ENCODE peak calls at places on chromosome 17, in ten cellular contexts. One of them, this sample, is unnamed.

GRCh38 chr17:2990396-2990795 is 73.0 kb downstream of the OR1D5 start:
- DNase-seq in cardiac muscle cell: no peak
- DNase-seq in astrocyte of the cerebellum: no peak
- DNase-seq in mucosa of descending colon: no peak
- DNase-seq in fibroblast of pulmonary artery: no peak
- DNase-seq in tibial nerve: no peak
- DNase-seq in esophagus squamous epithelium: no peak
- DNase-seq in A673: no peak
- DNase-seq in neural progenitor cell: no peak
- DNase-seq in lower lobe of right lung: no peak
- DNase-seq in this sample: no peak

GRCh38 chr17:60729854-60730253 is 52.2 kb downstream of the BCAS3 start:
- DNase-seq in fibroblast of pulmonary artery: peak
- DNase-seq in tibial nerve: no peak
- DNase-seq in astrocyte of the cerebellum: no peak
- DNase-seq in neural progenitor cell: no peak
- DNase-seq in A673: no peak
- DNase-seq in mucosa of descending colon: no peak
- DNase-seq in cardiac muscle cell: no peak
- DNase-seq in esophagus squamous epithelium: no peak
- DNase-seq in lower lobe of right lung: no peak
- DNase-seq in this sample: no peak

GRCh38 chr17:58043221-58044181 is 36.5 kb upstream of the SRSF1 start:
- DNase-seq in cardiac muscle cell: no peak
- DNase-seq in tibial nerve: no peak
- DNase-seq in lower lobe of right lung: no peak
- DNase-seq in fibroblast of pulmonary artery: no peak
- DNase-seq in neural progenitor cell: no peak
- DNase-seq in astrocyte of the cerebellum: no peak
- DNase-seq in mucosa of descending colon: no peak
- DNase-seq in esophagus squamous epithelium: no peak
- DNase-seq in A673: no peak
- DNase-seq in this sample: no peak

GRCh38 chr17:73551144-73551543 is 93.1 kb downstream of the SDK2 start:
- DNase-seq in esophagus squamous epithelium: no peak
- DNase-seq in lower lobe of right lung: no peak
- DNase-seq in neural progenitor cell: no peak
- DNase-seq in tibial nerve: no peak
- DNase-seq in mucosa of descending colon: no peak
- DNase-seq in astrocyte of the cerebellum: no peak
- DNase-seq in A673: no peak
- DNase-seq in fibroblast of pulmonary artery: no peak
- DNase-seq in cardiac muscle cell: no peak
- DNase-seq in this sample: no peak

GRCh38 chr17:64041912-64042311 is 21.5 kb upstream of the ICAM2 start:
- DNase-seq in cardiac muscle cell: no peak
- DNase-seq in esophagus squamous epithelium: no peak
- DNase-seq in neural progenitor cell: no peak
- DNase-seq in astrocyte of the cerebellum: no peak
- DNase-seq in lower lobe of right lung: no peak
- DNase-seq in fibroblast of pulmonary artery: no peak
- DNase-seq in tibial nerve: no peak
- DNase-seq in mucosa of descending colon: no peak
- DNase-seq in A673: no peak
- DNase-seq in this sample: no peak

GRCh38 chr17:57913576-57914273 is 41.5 kb downstream of the CUEDC1 start:
- DNase-seq in esophagus squamous epithelium: no peak
- DNase-seq in mucosa of descending colon: no peak
- DNase-seq in astrocyte of the cerebellum: no peak
- DNase-seq in lower lobe of right lung: no peak
- DNase-seq in A673: no peak
- DNase-seq in tibial nerve: no peak
- DNase-seq in fibroblast of pulmonary artery: no peak
- DNase-seq in cardiac muscle cell: peak
- DNase-seq in neural progenitor cell: no peak
- DNase-seq in this sample: no peak

GRCh38 chr17:62194401-62194800 is 129.3 kb upstream of the MED13 start:
- DNase-seq in tibial nerve: no peak
- DNase-seq in A673: peak
- DNase-seq in esophagus squamous epithelium: no peak
- DNase-seq in lower lobe of right lung: no peak
- DNase-seq in cardiac muscle cell: no peak
- DNase-seq in mucosa of descending colon: no peak
- DNase-seq in astrocyte of the cerebellum: no peak
- DNase-seq in neural progenitor cell: no peak
- DNase-seq in fibroblast of pulmonary artery: no peak
- DNase-seq in this sample: no peak

GRCh38 chr17:41547378-41547841 is 19.3 kb upstream of the KRT19 start:
- DNase-seq in astrocyte of the cerebellum: no peak
- DNase-seq in lower lobe of right lung: no peak
- DNase-seq in esophagus squamous epithelium: no peak
- DNase-seq in neural progenitor cell: peak
- DNase-seq in A673: no peak
- DNase-seq in cardiac muscle cell: peak
- DNase-seq in tibial nerve: no peak
- DNase-seq in mucosa of descending colon: no peak
- DNase-seq in fibroblast of pulmonary artery: peak
- DNase-seq in this sample: no peak

DNA sequence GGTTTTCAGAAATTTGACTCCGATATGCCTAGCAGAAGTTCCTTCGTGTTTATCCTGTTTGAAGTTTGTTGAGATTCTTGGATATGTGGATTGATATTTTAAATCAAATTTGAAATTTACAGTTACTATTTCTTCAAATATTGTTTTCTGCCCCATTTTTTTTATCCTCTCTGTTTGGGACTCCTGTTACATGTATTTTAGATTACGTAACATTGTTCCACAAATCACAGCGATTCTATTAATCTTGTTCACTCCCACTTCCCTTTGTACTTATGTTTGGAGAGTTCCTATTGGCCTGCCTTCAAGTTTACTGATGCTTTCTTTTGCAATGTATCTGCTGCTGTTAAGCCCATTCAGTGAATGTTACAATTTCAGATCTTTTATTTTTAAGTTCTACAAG is 288.4 kb upstream of the TNRC6C start:
- DNase-seq in A673: peak
- DNase-seq in neural progenitor cell: no peak
- DNase-seq in astrocyte of the cerebellum: no peak
- DNase-seq in esophagus squamous epithelium: no peak
- DNase-seq in cardiac muscle cell: peak
- DNase-seq in tibial nerve: no peak
- DNase-seq in mucosa of descending colon: no peak
- DNase-seq in fibroblast of pulmonary artery: peak
- DNase-seq in lower lobe of right lung: no peak
- DNase-seq in this sample: no peak
- H3K4me3 ChIP-seq in A673: no peak
- H3K4me3 ChIP-seq in neural progenitor cell: no peak
- H3K4me3 ChIP-seq in astrocyte of the cerebellum: no peak
- H3K4me3 ChIP-seq in esophagus squamous epithelium: no peak
- H3K4me3 ChIP-seq in cardiac muscle cell: no peak
- H3K4me3 ChIP-seq in tibial nerve: no peak
- H3K4me3 ChIP-seq in mucosa of descending colon: no peak
- H3K4me3 ChIP-seq in fibroblast of pulmonary artery: no peak
- H3K4me3 ChIP-seq in lower lobe of right lung: no peak
- H3K4me3 ChIP-seq in this sample: no peak

DNA sequence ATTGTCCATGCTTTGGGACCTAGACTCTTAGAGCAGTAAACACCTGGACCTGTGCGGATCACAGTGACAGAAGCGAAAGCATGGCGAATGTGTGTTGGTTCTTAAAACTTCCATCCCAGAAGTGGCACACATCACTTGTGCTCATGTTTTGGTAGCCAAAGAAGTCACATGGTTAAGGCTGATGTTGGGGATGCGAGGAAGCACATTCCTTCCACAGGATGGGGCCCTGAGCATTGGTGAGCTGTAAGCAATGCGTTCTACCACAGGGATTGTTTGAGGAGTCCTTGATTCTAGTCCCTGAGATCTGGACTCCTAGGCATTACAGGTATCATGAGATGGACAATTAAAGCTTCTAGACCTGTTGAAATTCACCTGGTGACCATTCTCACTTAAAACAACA is 375.9 kb downstream of the UTP18 start:
- DNase-seq in fibroblast of pulmonary artery: no peak
- DNase-seq in A673: no peak
- DNase-seq in astrocyte of the cerebellum: no peak
- DNase-seq in neural progenitor cell: peak
- DNase-seq in mucosa of descending colon: no peak
- DNase-seq in tibial nerve: no peak
- DNase-seq in lower lobe of right lung: no peak
- DNase-seq in cardiac muscle cell: no peak
- DNase-seq in esophagus squamous epithelium: no peak
- DNase-seq in this sample: no peak
- TF ChIP-seq CTCF in fibroblast of pulmonary artery: no peak
- TF ChIP-seq CTCF in A673: no peak
- TF ChIP-seq CTCF in astrocyte of the cerebellum: no peak
- TF ChIP-seq CTCF in neural progenitor cell: peak
- TF ChIP-seq CTCF in mucosa of descending colon: no peak
- TF ChIP-seq CTCF in tibial nerve: no peak
- TF ChIP-seq CTCF in lower lobe of right lung: no peak
- TF ChIP-seq CTCF in cardiac muscle cell: no peak
- TF ChIP-seq CTCF in esophagus squamous epithelium: no peak
- TF ChIP-seq CTCF in this sample: no peak

GRCh38 chr17:49899588-49899987 is 51.7 kb upstream of the TAC4 start:
- DNase-seq in mucosa of descending colon: no peak
- DNase-seq in neural progenitor cell: no peak
- DNase-seq in astrocyte of the cerebellum: no peak
- DNase-seq in fibroblast of pulmonary artery: no peak
- DNase-seq in A673: no peak
- DNase-seq in tibial nerve: no peak
- DNase-seq in lower lobe of right lung: no peak
- DNase-seq in esophagus squamous epithelium: no peak
- DNase-seq in cardiac muscle cell: no peak
- DNase-seq in this sample: no peak

GRCh38 chr17:49898547-49899490 is 51.0 kb upstream of the TAC4 start:
- DNase-seq in tibial nerve: no peak
- DNase-seq in cardiac muscle cell: no peak
- DNase-seq in mucosa of descending colon: no peak
- DNase-seq in esophagus squamous epithelium: no peak
- DNase-seq in fibroblast of pulmonary artery: peak
- DNase-seq in astrocyte of the cerebellum: no peak
- DNase-seq in lower lobe of right lung: no peak
- DNase-seq in A673: no peak
- DNase-seq in neural progenitor cell: peak
- DNase-seq in this sample: no peak

GRCh38 chr17:49904904-49905303 is 57.0 kb upstream of the TAC4 start:
- DNase-seq in cardiac muscle cell: no peak
- DNase-seq in astrocyte of the cerebellum: no peak
- DNase-seq in A673: no peak
- DNase-seq in lower lobe of right lung: no peak
- DNase-seq in neural progenitor cell: no peak
- DNase-seq in tibial nerve: no peak
- DNase-seq in esophagus squamous epithelium: no peak
- DNase-seq in mucosa of descending colon: no peak
- DNase-seq in fibroblast of pulmonary artery: no peak
- DNase-seq in this sample: no peak

GRCh38 chr17:49903523-49903922 is 55.7 kb upstream of the TAC4 start:
- DNase-seq in mucosa of descending colon: no peak
- DNase-seq in neural progenitor cell: no peak
- DNase-seq in astrocyte of the cerebellum: no peak
- DNase-seq in A673: no peak
- DNase-seq in fibroblast of pulmonary artery: no peak
- DNase-seq in lower lobe of right lung: no peak
- DNase-seq in esophagus squamous epithelium: no peak
- DNase-seq in cardiac muscle cell: no peak
- DNase-seq in tibial nerve: no peak
- DNase-seq in this sample: no peak

GRCh38 chr17:49901460-49902331 is 53.8 kb upstream of the TAC4 start:
- DNase-seq in fibroblast of pulmonary artery: no peak
- DNase-seq in tibial nerve: no peak
- DNase-seq in cardiac muscle cell: no peak
- DNase-seq in astrocyte of the cerebellum: no peak
- DNase-seq in mucosa of descending colon: no peak
- DNase-seq in neural progenitor cell: peak
- DNase-seq in A673: no peak
- DNase-seq in lower lobe of right lung: peak
- DNase-seq in esophagus squamous epithelium: no peak
- DNase-seq in this sample: no peak
- H3K4me3 ChIP-seq in fibroblast of pulmonary artery: no peak
- H3K4me3 ChIP-seq in tibial nerve: no peak
- H3K4me3 ChIP-seq in cardiac muscle cell: no peak
- H3K4me3 ChIP-seq in astrocyte of the cerebellum: no peak
- H3K4me3 ChIP-seq in mucosa of descending colon: no peak
- H3K4me3 ChIP-seq in neural progenitor cell: peak
- H3K4me3 ChIP-seq in A673: peak
- H3K4me3 ChIP-seq in lower lobe of right lung: no peak
- H3K4me3 ChIP-seq in esophagus squamous epithelium: peak
- H3K4me3 ChIP-seq in this sample: no peak

GRCh38 chr17:35103271-35103670 is 16.4 kb downstream of the RAD51D start:
- DNase-seq in lower lobe of right lung: no peak
- DNase-seq in tibial nerve: no peak
- DNase-seq in mucosa of descending colon: no peak
- DNase-seq in fibroblast of pulmonary artery: no peak
- DNase-seq in astrocyte of the cerebellum: no peak
- DNase-seq in esophagus squamous epithelium: no peak
- DNase-seq in neural progenitor cell: no peak
- DNase-seq in A673: no peak
- DNase-seq in cardiac muscle cell: no peak
- DNase-seq in this sample: no peak

GRCh38 chr17:35099929-35100328 is 19.7 kb downstream of the RAD51D start:
- DNase-seq in cardiac muscle cell: no peak
- DNase-seq in astrocyte of the cerebellum: no peak
- DNase-seq in A673: no peak
- DNase-seq in lower lobe of right lung: no peak
- DNase-seq in neural progenitor cell: no peak
- DNase-seq in tibial nerve: no peak
- DNase-seq in fibroblast of pulmonary artery: no peak
- DNase-seq in esophagus squamous epithelium: no peak
- DNase-seq in mucosa of descending colon: no peak
- DNase-seq in this sample: no peak

GRCh38 chr17:35104844-35105450 is 14.7 kb downstream of the RAD51D start:
- DNase-seq in neural progenitor cell: no peak
- DNase-seq in tibial nerve: no peak
- DNase-seq in esophagus squamous epithelium: no peak
- DNase-seq in astrocyte of the cerebellum: no peak
- DNase-seq in A673: no peak
- DNase-seq in fibroblast of pulmonary artery: no peak
- DNase-seq in mucosa of descending colon: no peak
- DNase-seq in lower lobe of right lung: no peak
- DNase-seq in cardiac muscle cell: no peak
- DNase-seq in this sample: no peak

GRCh38 chr17:35101036-35101435 is 18.6 kb downstream of the RAD51D start:
- DNase-seq in A673: no peak
- DNase-seq in cardiac muscle cell: no peak
- DNase-seq in mucosa of descending colon: no peak
- DNase-seq in tibial nerve: no peak
- DNase-seq in lower lobe of right lung: no peak
- DNase-seq in neural progenitor cell: no peak
- DNase-seq in astrocyte of the cerebellum: no peak
- DNase-seq in esophagus squamous epithelium: no peak
- DNase-seq in fibroblast of pulmonary artery: no peak
- DNase-seq in this sample: no peak

DNA sequence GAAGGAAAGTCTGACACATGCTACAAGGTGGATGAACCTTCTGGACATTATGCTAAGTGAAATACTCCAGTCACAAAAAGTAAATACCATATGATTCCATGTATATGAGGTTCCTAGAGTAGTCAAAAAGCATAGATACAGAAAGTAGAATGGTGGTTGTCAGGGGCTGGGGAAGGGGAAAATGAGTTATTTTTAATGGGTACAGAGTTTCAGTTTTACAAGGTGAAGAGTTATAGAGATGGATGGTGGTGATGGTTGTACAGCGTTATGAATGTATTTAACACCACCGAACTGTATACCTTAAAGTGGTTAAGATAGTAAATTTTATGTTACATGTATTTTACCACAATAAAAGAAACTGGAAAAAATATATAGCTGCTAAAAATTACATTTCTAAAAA is 17.9 kb downstream of the RAD51D start:
- DNase-seq in astrocyte of the cerebellum: no peak
- DNase-seq in neural progenitor cell: no peak
- DNase-seq in mucosa of descending colon: no peak
- DNase-seq in fibroblast of pulmonary artery: no peak
- DNase-seq in cardiac muscle cell: no peak
- DNase-seq in tibial nerve: no peak
- DNase-seq in lower lobe of right lung: no peak
- DNase-seq in esophagus squamous epithelium: no peak
- DNase-seq in A673: no peak
- DNase-seq in this sample: no peak
- TF ChIP-seq CTCF in astrocyte of the cerebellum: no peak
- TF ChIP-seq CTCF in neural progenitor cell: no peak
- TF ChIP-seq CTCF in mucosa of descending colon: no peak
- TF ChIP-seq CTCF in fibroblast of pulmonary artery: no peak
- TF ChIP-seq CTCF in cardiac muscle cell: no peak
- TF ChIP-seq CTCF in tibial nerve: no peak
- TF ChIP-seq CTCF in lower lobe of right lung: no peak
- TF ChIP-seq CTCF in esophagus squamous epithelium: no peak
- TF ChIP-seq CTCF in A673: no peak
- TF ChIP-seq CTCF in this sample: no peak

This sample was measured in GM12864.